ENCODE peak calls at places on chromosomes 11 and 22, in five cellular contexts. One of them, this sample, is unnamed.
A peak's percentile ranks its signal among the peaks of the same experiment; 100 is the strongest.

GRCh38 chr11:100776212-100776896 is 89.3 kb downstream of the ARHGAP42 start:
- DNase-seq in A549: peak; percentile 96
- DNase-seq in HCT116: peak; percentile 82
- DNase-seq in K562: no peak
- DNase-seq in HepG2: peak; percentile 74
- DNase-seq in this sample: no peak

GRCh38 chr11:103910721-103911120 is 125.7 kb upstream of the DDI1 start:
- DNase-seq in A549: no peak
- DNase-seq in HCT116: no peak
- DNase-seq in K562: no peak
- DNase-seq in HepG2: no peak
- DNase-seq in this sample: no peak

GRCh38 chr22:42401562-42402334 is 30.5 kb downstream of the NFAM1 start:
- DNase-seq in A549: no peak
- DNase-seq in HCT116: no peak
- DNase-seq in K562: no peak
- DNase-seq in HepG2: no peak
- DNase-seq in this sample: no peak

GRCh38 chr22:24424901-24425775 is 2.3 kb upstream of the ADORA2A start:
- DNase-seq in A549: no peak
- DNase-seq in HCT116: no peak
- DNase-seq in K562: no peak
- DNase-seq in HepG2: no peak
- DNase-seq in this sample: peak; percentile 66

GRCh38 chr11:35974878-35975578 is 31.2 kb downstream of the LDLRAD3 start:
- DNase-seq in A549: no peak
- DNase-seq in HCT116: no peak
- DNase-seq in K562: no peak
- DNase-seq in HepG2: no peak
- DNase-seq in this sample: no peak

GRCh38 chr22:46547883-46548244 is 10.4 kb upstream of the CELSR1 start:
- DNase-seq in A549: no peak
- DNase-seq in HCT116: no peak
- DNase-seq in K562: no peak
- DNase-seq in HepG2: peak; percentile 58
- DNase-seq in this sample: no peak

GRCh38 chr11:95450547-95451123 is 219.6 kb upstream of the SESN3 start:
- DNase-seq in A549: no peak
- DNase-seq in HCT116: no peak
- DNase-seq in K562: no peak
- DNase-seq in HepG2: no peak
- DNase-seq in this sample: no peak

GRCh38 chr11:38156495-38157146 is 1558.6 kb upstream of the RAG2 start:
- DNase-seq in A549: no peak
- DNase-seq in HCT116: no peak
- DNase-seq in K562: no peak
- DNase-seq in HepG2: no peak
- DNase-seq in this sample: no peak

GRCh38 chr11:94141511-94142307 is 13.1 kb downstream of the PANX1 start:
- DNase-seq in A549: no peak
- DNase-seq in HCT116: no peak
- DNase-seq in K562: no peak
- DNase-seq in HepG2: no peak
- DNase-seq in this sample: no peak

GRCh38 chr22:32326647-32327046 is 31.0 kb upstream of the RFPL3 start:
- DNase-seq in A549: no peak
- DNase-seq in HCT116: no peak
- DNase-seq in K562: no peak
- DNase-seq in HepG2: no peak
- DNase-seq in this sample: no peak

GRCh38 chr11:10592331-10592730 is 23.9 kb upstream of the LYVE1 start:
- DNase-seq in A549: no peak
- DNase-seq in HCT116: peak; percentile 26
- DNase-seq in K562: no peak
- DNase-seq in HepG2: no peak
- DNase-seq in this sample: no peak
- TF ChIP-seq RAD21 in A549: no peak
- TF ChIP-seq RAD21 in HCT116: no peak
- TF ChIP-seq RAD21 in K562: no peak
- TF ChIP-seq RAD21 in HepG2: no peak
- TF ChIP-seq RAD21 in this sample: no peak

DNA sequence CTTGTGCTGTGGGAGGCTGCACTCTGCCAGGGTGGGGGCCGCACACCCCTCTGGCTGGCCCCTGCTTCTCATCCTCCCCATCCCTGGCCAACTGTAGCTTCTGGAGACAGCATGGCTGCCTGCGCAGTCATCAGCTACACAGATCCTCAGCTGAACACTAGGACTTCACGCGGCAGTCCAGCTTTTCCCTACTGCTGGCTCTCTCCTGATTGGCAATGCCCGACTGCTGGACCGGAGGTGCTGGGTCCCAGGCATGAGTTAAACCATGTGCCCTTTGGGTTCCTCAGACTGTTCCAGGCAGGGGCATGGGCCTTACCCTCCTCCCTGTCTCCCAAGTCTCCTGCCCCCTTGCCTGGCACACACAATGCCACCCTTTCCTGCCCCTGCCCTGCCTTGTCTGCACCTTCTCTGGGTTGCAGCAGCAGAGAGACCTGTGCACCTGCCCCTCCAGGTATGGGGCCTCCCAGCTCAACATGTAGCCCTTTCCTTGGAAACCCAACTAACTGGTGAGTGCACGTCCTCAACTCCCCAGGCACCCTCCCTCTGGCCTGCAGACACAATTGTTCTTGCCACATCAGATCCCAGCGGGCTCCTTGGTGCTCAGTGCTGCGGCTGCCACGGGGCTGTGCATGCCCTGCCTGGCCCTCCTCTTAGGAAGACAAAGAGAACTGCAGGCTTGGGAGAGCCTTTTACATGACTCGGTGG is 1039.2 kb downstream of the TBC1D22A start:
- DNase-seq in A549: no peak
- DNase-seq in HCT116: no peak
- DNase-seq in K562: no peak
- DNase-seq in HepG2: no peak
- DNase-seq in this sample: no peak
- TF ChIP-seq MAX in A549: no peak
- TF ChIP-seq MAX in HCT116: no peak
- TF ChIP-seq MAX in K562: no peak
- TF ChIP-seq MAX in HepG2: no peak
- TF ChIP-seq MAX in this sample: no peak

DNA sequence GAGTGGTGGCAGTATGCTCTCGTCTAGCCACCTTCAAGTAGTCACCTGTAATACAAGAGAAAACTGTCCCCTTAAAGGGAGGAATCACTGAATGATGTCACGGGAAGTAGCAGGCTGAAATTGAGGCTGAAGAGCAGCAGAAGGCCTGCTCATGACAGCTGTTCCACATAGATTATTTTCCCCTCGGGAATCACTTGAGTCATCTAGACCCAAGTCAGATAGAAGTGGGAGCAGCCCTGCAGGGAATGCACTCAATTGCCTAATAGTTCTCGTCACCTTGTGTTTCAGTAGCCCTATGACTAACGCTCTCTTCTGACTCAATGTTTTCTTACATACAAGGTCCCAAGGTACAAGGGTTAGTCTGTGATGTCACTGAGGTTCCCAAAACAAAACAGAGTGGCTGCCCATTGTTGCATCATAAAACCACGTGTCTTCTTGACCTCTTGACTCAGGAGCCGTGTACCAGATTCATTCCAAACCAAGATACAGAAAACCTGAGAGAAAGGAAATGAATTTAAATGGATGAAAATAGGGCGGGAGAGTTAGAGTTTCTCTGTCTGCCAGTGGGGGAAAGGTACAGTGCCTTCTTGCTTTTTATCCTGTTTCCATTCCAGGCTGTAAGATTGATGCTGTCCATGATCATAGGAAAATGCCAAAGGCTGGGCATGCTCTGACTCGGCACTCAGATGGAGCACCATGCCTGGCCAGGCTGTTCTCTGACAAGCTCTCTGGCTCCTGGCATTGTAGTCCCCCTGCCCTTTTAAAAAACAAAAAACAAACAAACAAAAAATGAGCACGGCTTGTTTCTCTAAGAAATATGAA is 21.6 kb upstream of the C11orf96 start:
- DNase-seq in A549: peak; percentile 97
- DNase-seq in HCT116: peak; percentile 86
- DNase-seq in K562: peak; percentile 36
- DNase-seq in HepG2: peak; percentile 91
- DNase-seq in this sample: no peak
- TF ChIP-seq RAD21 in A549: peak; percentile 30
- TF ChIP-seq RAD21 in HCT116: peak; percentile 2
- TF ChIP-seq RAD21 in K562: peak; percentile 4
- TF ChIP-seq RAD21 in HepG2: no peak
- TF ChIP-seq RAD21 in this sample: no peak

GRCh38 chr22:25551396-25551795 is 13.1 kb upstream of the GRK3 start:
- DNase-seq in A549: no peak
- DNase-seq in HCT116: no peak
- DNase-seq in K562: no peak
- DNase-seq in HepG2: no peak
- DNase-seq in this sample: no peak

GRCh38 chr22:25545677-25546076 is 18.8 kb upstream of the GRK3 start:
- DNase-seq in A549: no peak
- DNase-seq in HCT116: no peak
- DNase-seq in K562: no peak
- DNase-seq in HepG2: no peak
- DNase-seq in this sample: no peak

GRCh38 chr22:25546751-25547150 is 17.7 kb upstream of the GRK3 start:
- DNase-seq in A549: no peak
- DNase-seq in HCT116: peak; percentile 50
- DNase-seq in K562: no peak
- DNase-seq in HepG2: no peak
- DNase-seq in this sample: no peak

GRCh38 chr22:25546242-25546641 is 18.2 kb upstream of the GRK3 start:
- DNase-seq in A549: no peak
- DNase-seq in HCT116: no peak
- DNase-seq in K562: no peak
- DNase-seq in HepG2: no peak
- DNase-seq in this sample: no peak

GRCh38 chr22:25548866-25549464 is 15.5 kb upstream of the GRK3 start:
- DNase-seq in A549: no peak
- DNase-seq in HCT116: no peak
- DNase-seq in K562: no peak
- DNase-seq in HepG2: no peak
- DNase-seq in this sample: no peak
- TF ChIP-seq MAX in A549: no peak
- TF ChIP-seq MAX in HCT116: no peak
- TF ChIP-seq MAX in K562: no peak
- TF ChIP-seq MAX in HepG2: no peak
- TF ChIP-seq MAX in this sample: no peak

DNA sequence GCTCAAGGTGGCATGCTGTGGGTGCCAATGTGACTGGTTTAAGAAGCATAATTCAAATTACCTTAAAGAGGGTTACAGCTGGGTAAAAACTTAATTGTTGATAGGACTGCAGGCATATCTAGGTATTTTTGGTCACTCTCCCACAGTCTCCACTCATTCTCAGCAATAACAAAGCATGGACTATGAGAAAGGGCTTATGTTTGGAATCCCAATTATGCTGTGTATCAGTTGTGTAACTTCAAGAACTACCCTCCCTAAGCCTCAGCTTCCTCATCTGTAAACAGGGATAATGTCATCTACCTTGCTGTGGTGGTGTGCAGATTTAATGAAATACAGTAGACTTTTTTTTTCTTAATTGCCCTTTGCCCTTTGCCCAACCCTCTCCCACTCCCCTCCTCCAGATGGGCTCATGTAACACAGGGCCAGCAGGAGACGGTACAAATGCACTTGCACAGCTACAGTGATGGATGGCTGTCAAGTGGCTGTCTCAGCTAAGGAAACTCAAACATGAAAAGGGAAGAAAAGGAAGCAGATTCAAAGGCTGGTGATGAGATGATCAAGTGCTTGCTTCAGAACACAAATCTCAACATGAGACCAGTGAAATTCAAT is 37.6 kb downstream of the MAP6 start:
- DNase-seq in A549: no peak
- DNase-seq in HCT116: no peak
- DNase-seq in K562: no peak
- DNase-seq in HepG2: no peak
- DNase-seq in this sample: no peak
- TF ChIP-seq RAD21 in A549: no peak
- TF ChIP-seq RAD21 in HCT116: no peak
- TF ChIP-seq RAD21 in K562: no peak
- TF ChIP-seq RAD21 in HepG2: no peak
- TF ChIP-seq RAD21 in this sample: no peak

DNA sequence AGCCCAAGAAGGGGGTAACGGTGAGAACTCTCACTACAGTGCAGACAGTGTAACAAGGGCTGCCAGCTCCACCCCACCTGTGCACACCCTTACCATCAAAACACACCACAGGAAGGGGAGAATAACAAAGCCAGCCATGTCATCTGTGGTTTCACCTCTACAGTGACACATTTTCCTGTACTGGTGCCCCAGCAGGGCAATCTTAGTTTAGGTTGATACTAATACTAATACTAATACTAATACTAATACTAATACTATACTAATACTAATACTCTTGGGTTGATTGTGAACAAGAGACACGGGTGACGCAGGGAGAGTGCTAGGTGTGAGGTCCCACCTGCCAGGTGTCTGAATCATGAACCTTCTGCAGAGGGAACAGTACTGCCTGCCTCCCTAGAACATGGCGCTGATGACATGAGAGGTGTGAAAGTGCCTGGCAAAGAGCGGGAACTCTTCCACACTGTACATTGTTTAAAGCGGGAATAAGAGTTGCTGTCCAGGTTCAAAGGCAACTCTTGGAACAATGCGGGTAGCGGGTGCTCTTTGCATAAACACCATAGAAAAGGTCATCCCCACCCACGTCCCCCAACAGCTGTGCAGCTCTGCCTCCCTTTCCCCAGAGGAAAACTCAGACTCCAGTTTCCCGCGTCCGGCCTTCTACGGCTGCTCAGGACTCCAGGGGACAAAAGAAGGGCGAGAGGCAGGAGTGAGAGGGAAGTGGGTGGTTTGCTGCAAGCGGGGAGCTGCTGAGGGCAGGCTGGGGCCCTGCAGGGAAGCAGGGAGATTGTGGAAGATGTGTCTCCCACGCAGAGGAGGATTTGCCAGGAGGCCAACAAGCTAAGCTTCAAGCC is 25.0 kb upstream of the TMPRSS4 start:
- DNase-seq in A549: no peak
- DNase-seq in HCT116: no peak
- DNase-seq in K562: no peak
- DNase-seq in HepG2: no peak
- DNase-seq in this sample: no peak
- TF ChIP-seq MAX in A549: no peak
- TF ChIP-seq MAX in HCT116: no peak
- TF ChIP-seq MAX in K562: no peak
- TF ChIP-seq MAX in HepG2: no peak
- TF ChIP-seq MAX in this sample: no peak

This sample was measured in SK-N-SH.